ENCODE peak calls at places on chromosomes 12 and 14, in ten cellular contexts. One of them, this sample, is unnamed.

GRCh38 chr14:54893151-54893760 is 9.4 kb downstream of the GCH1 start:
- DNase-seq in cardiac muscle cell: peak
- DNase-seq in psoas muscle: no peak
- DNase-seq in GM12864: no peak
- DNase-seq in astrocyte: peak
- DNase-seq in fibroblast of pulmonary artery: peak
- DNase-seq in GM12865: peak
- DNase-seq in BJ: no peak
- DNase-seq in IMR-90: peak
- DNase-seq in PC-3: peak
- DNase-seq in this sample: peak

GRCh38 chr14:105161314-105161713 is 7.3 kb downstream of the JAG2 start:
- DNase-seq in astrocyte: no peak
- DNase-seq in BJ: no peak
- DNase-seq in GM12864: no peak
- DNase-seq in GM12865: no peak
- DNase-seq in psoas muscle: no peak
- DNase-seq in PC-3: no peak
- DNase-seq in fibroblast of pulmonary artery: no peak
- DNase-seq in IMR-90: no peak
- DNase-seq in cardiac muscle cell: no peak
- DNase-seq in this sample: peak

GRCh38 chr12:49342914-49343731 is 3.6 kb upstream of the DNAJC22 start:
- DNase-seq in GM12865: peak
- DNase-seq in cardiac muscle cell: no peak
- DNase-seq in GM12864: no peak
- DNase-seq in PC-3: no peak
- DNase-seq in fibroblast of pulmonary artery: no peak
- DNase-seq in astrocyte: no peak
- DNase-seq in BJ: no peak
- DNase-seq in psoas muscle: no peak
- DNase-seq in IMR-90: no peak
- DNase-seq in this sample: peak

GRCh38 chr14:101503431-101504095 is 57.7 kb upstream of the DIO3 start:
- DNase-seq in cardiac muscle cell: no peak
- DNase-seq in PC-3: no peak
- DNase-seq in IMR-90: no peak
- DNase-seq in BJ: no peak
- DNase-seq in astrocyte: no peak
- DNase-seq in psoas muscle: no peak
- DNase-seq in GM12864: no peak
- DNase-seq in fibroblast of pulmonary artery: no peak
- DNase-seq in GM12865: no peak
- DNase-seq in this sample: no peak

GRCh38 chr14:49897965-49898364 is 5.1 kb downstream of the ARF6 start:
- DNase-seq in fibroblast of pulmonary artery: no peak
- DNase-seq in psoas muscle: no peak
- DNase-seq in GM12865: no peak
- DNase-seq in PC-3: peak
- DNase-seq in BJ: no peak
- DNase-seq in astrocyte: no peak
- DNase-seq in GM12864: no peak
- DNase-seq in IMR-90: no peak
- DNase-seq in cardiac muscle cell: no peak
- DNase-seq in this sample: peak

GRCh38 chr14:104223810-104224515 is 85.6 kb downstream of the KIF26A start:
- DNase-seq in IMR-90: no peak
- DNase-seq in GM12865: no peak
- DNase-seq in fibroblast of pulmonary artery: no peak
- DNase-seq in PC-3: no peak
- DNase-seq in cardiac muscle cell: no peak
- DNase-seq in psoas muscle: no peak
- DNase-seq in BJ: no peak
- DNase-seq in astrocyte: no peak
- DNase-seq in GM12864: no peak
- DNase-seq in this sample: no peak

GRCh38 chr12:6037459-6037858 is 87.0 kb downstream of the VWF start:
- DNase-seq in PC-3: no peak
- DNase-seq in GM12864: no peak
- DNase-seq in IMR-90: no peak
- DNase-seq in astrocyte: no peak
- DNase-seq in BJ: no peak
- DNase-seq in fibroblast of pulmonary artery: no peak
- DNase-seq in GM12865: no peak
- DNase-seq in psoas muscle: no peak
- DNase-seq in cardiac muscle cell: no peak
- DNase-seq in this sample: no peak

GRCh38 chr14:102770910-102771543 is 6.2 kb upstream of the TRAF3 start:
- DNase-seq in astrocyte: no peak
- DNase-seq in fibroblast of pulmonary artery: no peak
- DNase-seq in IMR-90: no peak
- DNase-seq in GM12865: no peak
- DNase-seq in GM12864: no peak
- DNase-seq in psoas muscle: no peak
- DNase-seq in BJ: no peak
- DNase-seq in cardiac muscle cell: no peak
- DNase-seq in PC-3: no peak
- DNase-seq in this sample: no peak

GRCh38 chr14:47022721-47023120 is 371.1 kb upstream of the RPL10L start:
- DNase-seq in IMR-90: no peak
- DNase-seq in GM12865: no peak
- DNase-seq in cardiac muscle cell: no peak
- DNase-seq in BJ: no peak
- DNase-seq in astrocyte: no peak
- DNase-seq in PC-3: peak
- DNase-seq in GM12864: no peak
- DNase-seq in psoas muscle: no peak
- DNase-seq in fibroblast of pulmonary artery: no peak
- DNase-seq in this sample: peak

GRCh38 chr12:88706286-88706685 is 126.0 kb upstream of the KITLG start:
- DNase-seq in psoas muscle: no peak
- DNase-seq in cardiac muscle cell: no peak
- DNase-seq in GM12864: no peak
- DNase-seq in BJ: no peak
- DNase-seq in IMR-90: no peak
- DNase-seq in GM12865: no peak
- DNase-seq in PC-3: no peak
- DNase-seq in fibroblast of pulmonary artery: peak
- DNase-seq in astrocyte: peak
- DNase-seq in this sample: no peak

GRCh38 chr14:29222671-29223268 is 456.2 kb downstream of the FOXG1 start:
- DNase-seq in cardiac muscle cell: peak
- DNase-seq in IMR-90: peak
- DNase-seq in PC-3: peak
- DNase-seq in BJ: no peak
- DNase-seq in astrocyte: peak
- DNase-seq in GM12865: peak
- DNase-seq in GM12864: no peak
- DNase-seq in psoas muscle: no peak
- DNase-seq in fibroblast of pulmonary artery: peak
- DNase-seq in this sample: peak

GRCh38 chr12:121465921-121466799 is 66.2 kb downstream of the RNF34 start:
- DNase-seq in cardiac muscle cell: peak
- DNase-seq in astrocyte: no peak
- DNase-seq in IMR-90: no peak
- DNase-seq in psoas muscle: peak
- DNase-seq in PC-3: peak
- DNase-seq in fibroblast of pulmonary artery: peak
- DNase-seq in BJ: no peak
- DNase-seq in GM12864: no peak
- DNase-seq in GM12865: peak
- DNase-seq in this sample: peak

GRCh38 chr12:48105321-48105866 is 485 bp downstream of the SENP1 start:
- DNase-seq in cardiac muscle cell: no peak
- DNase-seq in IMR-90: peak
- DNase-seq in BJ: no peak
- DNase-seq in psoas muscle: no peak
- DNase-seq in astrocyte: peak
- DNase-seq in PC-3: peak
- DNase-seq in fibroblast of pulmonary artery: peak
- DNase-seq in GM12864: no peak
- DNase-seq in GM12865: peak
- DNase-seq in this sample: peak

GRCh38 chr14:72352012-72352411 is 419.8 kb downstream of the RGS6 start:
- DNase-seq in GM12865: peak
- DNase-seq in BJ: no peak
- DNase-seq in GM12864: no peak
- DNase-seq in IMR-90: no peak
- DNase-seq in cardiac muscle cell: no peak
- DNase-seq in fibroblast of pulmonary artery: no peak
- DNase-seq in astrocyte: no peak
- DNase-seq in PC-3: no peak
- DNase-seq in psoas muscle: no peak
- DNase-seq in this sample: no peak
- TF ChIP-seq CTCF in GM12865: no peak
- TF ChIP-seq CTCF in BJ: no peak
- TF ChIP-seq CTCF in GM12864: no peak
- TF ChIP-seq CTCF in IMR-90: no peak
- TF ChIP-seq CTCF in cardiac muscle cell: no peak
- TF ChIP-seq CTCF in fibroblast of pulmonary artery: no peak
- TF ChIP-seq CTCF in astrocyte: no peak
- TF ChIP-seq CTCF in PC-3: no peak
- TF ChIP-seq CTCF in psoas muscle: no peak
- TF ChIP-seq CTCF in this sample: no peak

GRCh38 chr14:69933623-69934275 is 54.5 kb downstream of the SMOC1 start:
- DNase-seq in astrocyte: no peak
- DNase-seq in GM12864: no peak
- DNase-seq in GM12865: no peak
- DNase-seq in psoas muscle: no peak
- DNase-seq in IMR-90: no peak
- DNase-seq in fibroblast of pulmonary artery: no peak
- DNase-seq in BJ: no peak
- DNase-seq in PC-3: no peak
- DNase-seq in cardiac muscle cell: no peak
- DNase-seq in this sample: no peak

GRCh38 chr14:69937367-69937777 is 58.2 kb downstream of the SMOC1 start:
- DNase-seq in BJ: no peak
- DNase-seq in psoas muscle: no peak
- DNase-seq in GM12865: no peak
- DNase-seq in cardiac muscle cell: no peak
- DNase-seq in GM12864: no peak
- DNase-seq in PC-3: no peak
- DNase-seq in astrocyte: no peak
- DNase-seq in IMR-90: no peak
- DNase-seq in fibroblast of pulmonary artery: no peak
- DNase-seq in this sample: no peak

GRCh38 chr14:69932391-69932790 is 53.2 kb downstream of the SMOC1 start:
- DNase-seq in astrocyte: no peak
- DNase-seq in IMR-90: no peak
- DNase-seq in BJ: no peak
- DNase-seq in PC-3: no peak
- DNase-seq in GM12865: no peak
- DNase-seq in GM12864: no peak
- DNase-seq in cardiac muscle cell: no peak
- DNase-seq in fibroblast of pulmonary artery: no peak
- DNase-seq in psoas muscle: no peak
- DNase-seq in this sample: no peak

GRCh38 chr14:69928111-69928523 is 48.9 kb downstream of the SMOC1 start:
- DNase-seq in GM12864: no peak
- DNase-seq in BJ: no peak
- DNase-seq in cardiac muscle cell: no peak
- DNase-seq in GM12865: no peak
- DNase-seq in psoas muscle: no peak
- DNase-seq in fibroblast of pulmonary artery: no peak
- DNase-seq in IMR-90: peak
- DNase-seq in PC-3: no peak
- DNase-seq in astrocyte: peak
- DNase-seq in this sample: no peak

DNA sequence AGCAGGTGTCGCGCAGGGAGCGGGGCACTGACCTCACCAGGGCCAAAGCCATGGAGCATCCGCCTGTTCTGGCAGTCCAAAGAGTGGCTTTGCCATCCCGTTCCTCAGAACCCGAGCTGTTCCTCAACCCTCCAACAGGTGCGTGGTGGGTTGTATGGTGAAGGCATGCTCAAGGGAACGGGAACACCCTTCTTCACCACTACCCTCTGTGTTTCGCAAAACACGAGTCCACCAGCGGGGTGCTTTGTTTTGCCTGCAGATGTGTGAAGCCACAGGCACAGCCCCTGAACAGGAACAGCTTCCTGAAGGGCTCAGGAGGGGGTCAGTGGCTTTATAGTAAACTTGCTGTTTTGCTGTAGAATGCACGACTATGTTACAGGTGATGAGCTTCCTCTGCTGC is 52.7 kb downstream of the SMOC1 start:
- DNase-seq in psoas muscle: no peak
- DNase-seq in astrocyte: no peak
- DNase-seq in BJ: no peak
- DNase-seq in IMR-90: no peak
- DNase-seq in fibroblast of pulmonary artery: no peak
- DNase-seq in GM12865: peak
- DNase-seq in PC-3: no peak
- DNase-seq in cardiac muscle cell: no peak
- DNase-seq in GM12864: no peak
- DNase-seq in this sample: no peak
- H3K4me3 ChIP-seq in psoas muscle: no peak
- H3K4me3 ChIP-seq in astrocyte: no peak
- H3K4me3 ChIP-seq in BJ: no peak
- H3K4me3 ChIP-seq in IMR-90: no peak
- H3K4me3 ChIP-seq in fibroblast of pulmonary artery: no peak
- H3K4me3 ChIP-seq in GM12865: no peak
- H3K4me3 ChIP-seq in PC-3: no peak
- H3K4me3 ChIP-seq in cardiac muscle cell: no peak
- H3K4me3 ChIP-seq in GM12864: no peak
- H3K4me3 ChIP-seq in this sample: no peak

GRCh38 chr14:99034711-99035171 is 237.3 kb downstream of the BCL11B start:
- DNase-seq in BJ: no peak
- DNase-seq in IMR-90: no peak
- DNase-seq in PC-3: no peak
- DNase-seq in psoas muscle: no peak
- DNase-seq in cardiac muscle cell: no peak
- DNase-seq in GM12864: no peak
- DNase-seq in astrocyte: no peak
- DNase-seq in GM12865: no peak
- DNase-seq in fibroblast of pulmonary artery: no peak
- DNase-seq in this sample: no peak
- TF ChIP-seq CTCF in BJ: no peak
- TF ChIP-seq CTCF in IMR-90: no peak
- TF ChIP-seq CTCF in PC-3: peak
- TF ChIP-seq CTCF in psoas muscle: no peak
- TF ChIP-seq CTCF in cardiac muscle cell: no peak
- TF ChIP-seq CTCF in GM12864: no peak
- TF ChIP-seq CTCF in astrocyte: no peak
- TF ChIP-seq CTCF in GM12865: no peak
- TF ChIP-seq CTCF in fibroblast of pulmonary artery: no peak
- TF ChIP-seq CTCF in this sample: no peak

GRCh38 chr12:92242917-92243316 is 97.3 kb upstream of the BTG1 start:
- DNase-seq in BJ: no peak
- DNase-seq in IMR-90: peak
- DNase-seq in GM12865: no peak
- DNase-seq in cardiac muscle cell: peak
- DNase-seq in astrocyte: no peak
- DNase-seq in PC-3: no peak
- DNase-seq in psoas muscle: no peak
- DNase-seq in fibroblast of pulmonary artery: peak
- DNase-seq in GM12864: no peak
- DNase-seq in this sample: no peak

GRCh38 chr12:92248977-92249376 is 103.3 kb upstream of the BTG1 start:
- DNase-seq in PC-3: no peak
- DNase-seq in IMR-90: no peak
- DNase-seq in GM12865: no peak
- DNase-seq in astrocyte: no peak
- DNase-seq in BJ: no peak
- DNase-seq in GM12864: no peak
- DNase-seq in fibroblast of pulmonary artery: no peak
- DNase-seq in cardiac muscle cell: no peak
- DNase-seq in psoas muscle: no peak
- DNase-seq in this sample: peak

GRCh38 chr12:92244036-92244435 is 98.4 kb upstream of the BTG1 start:
- DNase-seq in cardiac muscle cell: peak
- DNase-seq in IMR-90: peak
- DNase-seq in GM12864: no peak
- DNase-seq in GM12865: no peak
- DNase-seq in psoas muscle: no peak
- DNase-seq in PC-3: no peak
- DNase-seq in fibroblast of pulmonary artery: peak
- DNase-seq in astrocyte: no peak
- DNase-seq in BJ: no peak
- DNase-seq in this sample: no peak
- H3K4me3 ChIP-seq in cardiac muscle cell: no peak
- H3K4me3 ChIP-seq in IMR-90: no peak
- H3K4me3 ChIP-seq in GM12864: no peak
- H3K4me3 ChIP-seq in GM12865: no peak
- H3K4me3 ChIP-seq in psoas muscle: no peak
- H3K4me3 ChIP-seq in PC-3: no peak
- H3K4me3 ChIP-seq in fibroblast of pulmonary artery: no peak
- H3K4me3 ChIP-seq in astrocyte: no peak
- H3K4me3 ChIP-seq in BJ: no peak
- H3K4me3 ChIP-seq in this sample: no peak